ENCODE peak calls at places on chromosome 18, in four cellular contexts. H, I, B and R are unnamed samples.

GRCh38 chr18:48060947-48061346 is 130.5 kb upstream of the SMAD2 start:
- DNase-seq in H (no peak), B (no peak), I (no peak), R (no peak)

GRCh38 chr18:9410515-9410914 is 64.8 kb upstream of the RALBP1 start:
- DNase-seq in B (no peak), I (no peak), H (no peak), R (no peak)

GRCh38 chr18:77065221-77065981 is 67.2 kb downstream of the MBP start:
- DNase-seq in B (no peak), H (no peak), I (peak), R (peak)

GRCh38 chr18:45276878-45277277 is 338.4 kb upstream of the SLC14A2 start:
- DNase-seq in H (no peak), I (no peak), B (no peak), R (no peak)

GRCh38 chr18:8507361-8507760 is 101.9 kb upstream of the RAB12 start:
- DNase-seq in I (peak), H (peak), B (no peak), R (no peak)

GRCh38 chr18:7590800-7591560 is 23.9 kb downstream of the PTPRM start:
- DNase-seq in B (no peak), H (no peak), I (no peak), R (no peak)

GRCh38 chr18:34352385-34353163 is 127.9 kb upstream of the NOL4 start:
- DNase-seq in I (no peak), H (no peak), B (no peak), R (no peak)

GRCh38 chr18:7598167-7599062 is 31.3 kb downstream of the PTPRM start:
- DNase-seq in B (no peak), H (no peak), I (no peak), R (no peak)

GRCh38 chr18:10689231-10689953 is 163.6 kb downstream of the NAPG start:
- DNase-seq in H (no peak), I (no peak), B (no peak), R (no peak)

GRCh38 chr18:42781298-42781815 is 334.1 kb downstream of the RIT2 start:
- DNase-seq in B (no peak), I (no peak), H (no peak), R (no peak)

GRCh38 chr18:73893879-73894278 is 253.8 kb downstream of the FBXO15 start:
- DNase-seq in H (no peak), B (no peak), I (peak), R (no peak)

GRCh38 chr18:73887801-73888200 is 259.8 kb downstream of the FBXO15 start:
- DNase-seq in I (no peak), B (no peak), H (no peak), R (no peak)

GRCh38 chr18:73888565-73888964 is 259.1 kb downstream of the FBXO15 start:
- DNase-seq in B (no peak), H (no peak), I (no peak), R (no peak)

GRCh38 chr18:73895701-73896100 is 251.9 kb downstream of the FBXO15 start:
- DNase-seq in B (no peak), H (no peak), I (peak), R (no peak)

GRCh38 chr18:73891572-73892421 is 255.8 kb downstream of the FBXO15 start:
- DNase-seq in I (no peak), H (peak), B (no peak), R (no peak)
- TF ChIP-seq CTCF in I (no peak), H (no peak), B (no peak), R (no peak)

DNA sequence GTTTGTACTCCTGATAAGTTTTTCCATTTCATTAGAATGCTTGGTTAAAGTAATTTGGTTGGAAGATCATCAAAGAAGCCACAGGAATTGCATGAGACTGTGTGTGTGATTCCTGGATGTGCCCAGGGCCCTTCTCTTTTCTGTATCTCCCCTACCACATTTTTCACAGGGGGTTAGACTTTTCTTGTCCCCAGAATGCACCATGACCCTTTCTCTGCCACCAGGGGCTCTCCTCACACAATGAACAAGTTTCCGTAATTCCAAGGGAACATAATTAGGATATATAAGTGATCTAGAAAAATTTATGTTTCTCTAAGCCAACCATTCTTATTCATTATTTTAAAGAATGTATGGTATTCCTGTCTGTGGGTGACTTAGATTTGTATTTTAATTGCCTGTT is 291.8 kb downstream of the NEDD4L start:
- DNase-seq in H (no peak), B (no peak), I (no peak), R (no peak)
- TF ChIP-seq CTCF in H (no peak), B (no peak), I (no peak), R (no peak)

GRCh38 chr18:31511098-31511497 is 13.1 kb downstream of the DSG2 start:
- DNase-seq in I (no peak), B (no peak), H (no peak), R (no peak)
- TF ChIP-seq CTCF in I (no peak), B (no peak), H (no peak), R (no peak)

DNA sequence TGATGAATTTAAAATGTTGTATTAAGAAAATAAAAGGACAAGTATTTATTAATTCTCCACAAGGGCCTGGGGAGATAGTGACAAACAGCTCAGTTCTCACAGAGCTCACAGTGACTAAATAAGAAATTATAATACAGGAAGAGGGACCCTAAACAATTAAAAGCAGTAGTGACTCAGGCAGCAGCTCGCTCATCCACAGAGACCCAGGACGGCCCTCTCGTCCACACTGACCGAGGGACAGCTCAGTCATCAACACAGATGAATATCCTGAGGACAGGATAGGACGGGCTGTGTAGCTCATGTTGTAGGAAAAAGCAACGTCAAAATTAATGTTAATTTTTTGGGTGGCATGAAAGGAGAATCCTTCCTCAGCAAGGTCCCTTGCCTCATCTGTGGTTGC is 44.1 kb downstream of the PARD6G start:
- DNase-seq in I (no peak), B (no peak), H (no peak), R (no peak)
- TF ChIP-seq CTCF in I (no peak), B (no peak), H (no peak), R (no peak)